ENCODE peak calls at places on chromosomes 11 and 22, in ten cellular contexts. D, R, Z, W, V, X, S, N, I and O are unnamed samples.

GRCh38 chr22:38756631-38757463 is 1.0 kb upstream of the SUN2 start:
- DNase-seq in S (no peak), X (peak; percentile 75), N (no peak), D (no peak), V (no peak), I (peak; percentile 39), R (no peak), W (no peak), Z (no peak), O (no peak)

GRCh38 chr11:134044514-134045284 is 24.2 kb upstream of the JAM3 start:
- DNase-seq in W (no peak), N (no peak), D (no peak), I (no peak), Z (no peak), V (no peak), S (no peak), R (no peak), X (no peak), O (no peak)

GRCh38 chr22:39546889-39547586 is 14.5 kb upstream of the RPS19BP1 start:
- DNase-seq in W (no peak), V (no peak), Z (peak; percentile 31), S (no peak), X (no peak), D (no peak), I (no peak), N (no peak), R (peak; percentile 39), O (peak; percentile 39)

GRCh38 chr11:15453211-15453715 is 338.5 kb downstream of the INSC start:
- DNase-seq in W (no peak), Z (no peak), N (no peak), X (no peak), D (no peak), I (no peak), S (no peak), V (no peak), R (no peak), O (no peak)

GRCh38 chr11:50333861-50334260 is 301.2 kb downstream of the OR4C45 start:
- DNase-seq in D (no peak), Z (no peak), R (no peak), X (no peak), W (no peak), N (no peak), I (no peak), V (no peak), S (no peak), O (peak; percentile 34)

GRCh38 chr11:94734563-94735275 is 33.4 kb upstream of the AMOTL1 start:
- DNase-seq in S (no peak), X (no peak), D (no peak), R (no peak), I (no peak), W (no peak), Z (no peak), V (no peak), N (no peak), O (peak; percentile 53)

GRCh38 chr22:43743131-43743530 is 69.0 kb downstream of the EFCAB6 start:
- DNase-seq in N (no peak), Z (no peak), I (no peak), R (no peak), X (no peak), S (no peak), D (no peak), W (no peak), V (no peak), O (no peak)

GRCh38 chr22:35480627-35481565 is 59.7 kb upstream of the RASD2 start:
- DNase-seq in V (no peak), N (peak; percentile 30), R (no peak), S (no peak), I (no peak), W (no peak), D (no peak), Z (no peak), X (no peak), O (no peak)

GRCh38 chr11:69040581-69041260 is 8.0 kb upstream of the TPCN2 start:
- DNase-seq in S (peak; percentile 39), R (peak; percentile 57), X (no peak), D (peak; percentile 62), N (peak; percentile 69), Z (peak; percentile 89), V (no peak), I (no peak), W (no peak), O (no peak)

GRCh38 chr22:27723150-27723549 is 78.4 kb downstream of the MN1 start:
- DNase-seq in R (no peak), Z (no peak), V (no peak), W (no peak), S (no peak), I (no peak), D (no peak), X (no peak), N (no peak), O (no peak)

GRCh38 chr11:101035872-101036271 is 93.7 kb downstream of the PGR start:
- DNase-seq in S (no peak), W (no peak), V (no peak), N (no peak), I (no peak), X (no peak), R (no peak), D (no peak), Z (no peak), O (no peak)

GRCh38 chr11:73209892-73210291 is 8.2 kb upstream of the P2RY2 start:
- DNase-seq in S (no peak), V (no peak), D (no peak), N (no peak), R (no peak), Z (no peak), I (no peak), X (no peak), W (no peak), O (no peak)

GRCh38 chr11:84906995-84907394 is 720.1 kb downstream of the DLG2 start:
- DNase-seq in I (no peak), N (no peak), R (peak; percentile 77), V (no peak), S (peak; percentile 12), X (no peak), Z (peak; percentile 75), W (no peak), D (peak; percentile 16), O (peak; percentile 85)

GRCh38 chr11:57644748-57645715 is 4.7 kb downstream of the YPEL4 start:
- DNase-seq in V (peak; percentile 67), S (peak; percentile 78), R (peak; percentile 80), D (no peak), X (peak; percentile 91), N (peak; percentile 81), Z (peak; percentile 33), W (peak; percentile 93), I (peak; percentile 88), O (peak; percentile 79)

GRCh38 chr11:131609317-131609716 is 238.9 kb downstream of the NTM start:
- DNase-seq in W (no peak), D (peak; percentile 7), N (no peak), X (no peak), I (no peak), Z (peak; percentile 100), S (peak; percentile 3), R (no peak), V (no peak), O (no peak)

GRCh38 chr11:117595440-117595839 is 201.6 kb downstream of the DSCAML1 start:
- DNase-seq in V (no peak), W (no peak), I (no peak), Z (no peak), D (no peak), X (no peak), N (no peak), S (no peak), R (no peak), O (no peak)
- TF ChIP-seq CTCF in V (no peak), W (no peak), I (no peak), Z (no peak), D (no peak), X (no peak), N (no peak), S (no peak), R (no peak), O (no peak)

DNA sequence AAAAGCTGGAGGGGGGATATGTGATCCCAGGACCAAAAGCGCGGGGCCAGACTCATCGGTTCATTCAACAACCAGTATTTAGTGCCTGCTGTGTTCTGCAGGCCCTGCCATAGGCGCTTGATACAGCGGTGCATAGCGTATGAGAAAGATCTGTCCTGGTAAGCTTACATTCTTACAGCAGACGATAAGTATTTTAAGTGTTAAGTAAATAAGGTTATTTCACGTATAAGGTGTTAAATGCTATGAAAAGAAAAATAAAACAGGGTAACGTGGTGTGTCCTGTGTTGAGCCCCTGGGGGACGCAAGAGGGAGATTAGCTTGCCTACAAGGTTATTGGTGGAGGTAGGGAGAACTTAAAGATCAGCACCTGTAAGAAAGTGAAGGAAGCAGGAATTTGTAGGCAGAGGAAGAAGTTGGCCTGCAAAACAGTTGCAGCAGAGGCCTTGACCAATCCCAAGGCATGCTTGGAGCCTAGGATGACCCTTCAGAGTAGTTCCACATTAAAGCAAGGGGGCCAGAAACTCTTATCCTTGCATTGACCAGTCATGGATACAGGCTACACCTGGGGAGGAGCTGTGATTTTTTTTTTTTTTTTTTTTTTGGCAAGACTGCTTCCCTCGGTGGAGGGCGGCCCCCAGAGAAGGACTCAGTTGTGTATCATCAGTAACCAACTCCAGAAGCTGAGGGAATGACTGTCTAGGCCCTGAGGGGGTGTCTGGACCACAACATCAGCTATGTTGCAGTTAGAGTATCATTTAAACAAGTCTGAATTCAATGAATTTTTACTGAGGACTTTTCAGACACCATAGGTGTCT is 499 bp upstream of the LIPT2 start:
- DNase-seq in W (peak; percentile 43), Z (no peak), S (no peak), I (no peak), N (peak; percentile 2), D (no peak), V (no peak), X (no peak), R (peak; percentile 79), O (peak; percentile 91)
- H3K4me3 ChIP-seq in W (peak overlapping the region; percentile 81), Z (peak overlapping the region; percentile 69), S (peak overlapping the region; percentile 62), I (peak overlapping the region; percentile 85), N (peak overlapping the region; percentile 68), D (peak overlapping the region; percentile 70), V (peak overlapping the region; percentile 84), X (peak overlapping the region; percentile 81), R (peak overlapping the region; percentile 70), O (peak overlapping the region; percentile 61)

GRCh38 chr22:40679964-40680818 is 907 bp downstream of the MCHR1 start:
- DNase-seq in W (no peak), D (no peak), N (peak; percentile 49), S (peak; percentile 46), X (no peak), V (no peak), Z (no peak), R (peak; percentile 20), I (no peak), O (peak; percentile 15)
- TF ChIP-seq CTCF in W (no peak), D (peak; percentile 31), N (peak; percentile 33), S (peak; percentile 17), X (no peak), V (no peak), Z (no peak), R (no peak), I (no peak), O (peak; percentile 18)

DNA sequence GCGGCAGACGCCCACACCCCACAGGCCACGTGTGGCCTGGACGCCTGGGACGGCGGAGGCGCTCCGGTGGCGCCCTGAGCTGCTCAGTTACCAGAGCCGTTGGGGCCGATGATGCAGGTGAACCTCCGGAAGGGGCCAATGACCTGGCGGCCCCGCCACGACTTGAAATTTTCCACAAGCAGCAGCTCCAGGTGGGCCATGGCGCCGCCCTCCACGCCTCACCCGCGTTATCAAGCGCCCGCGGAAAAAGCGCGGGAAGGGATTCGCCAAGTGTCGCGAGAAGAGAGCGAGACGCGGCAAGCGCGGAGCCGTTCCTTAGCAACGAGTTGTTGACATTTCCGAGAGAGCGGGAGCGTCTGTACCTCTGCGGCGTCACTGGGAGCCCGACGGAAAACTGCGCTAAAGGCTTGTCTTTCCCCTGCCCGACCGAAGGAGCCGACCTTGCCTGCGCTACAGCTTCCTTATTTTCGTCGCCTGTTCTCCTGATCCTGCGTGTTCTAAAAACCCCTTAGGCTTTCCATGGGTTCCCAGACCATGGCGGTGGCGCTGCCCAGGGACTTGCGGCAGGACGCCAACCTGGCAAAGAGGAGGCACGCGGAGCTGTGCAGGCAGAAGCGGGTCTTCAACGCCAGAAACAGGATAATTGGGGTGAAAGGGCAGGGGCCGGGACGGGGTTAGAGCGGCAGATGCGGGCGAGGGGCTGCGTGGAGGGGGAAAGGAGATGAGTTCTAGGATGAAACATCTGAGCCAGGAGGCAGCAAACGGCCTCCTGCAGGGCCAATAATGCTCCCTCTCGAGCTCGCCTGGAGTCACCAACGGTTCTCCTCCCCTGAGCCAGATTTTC is at the start of the genes RIBC2 and SMC1B:
- DNase-seq in I (peak; percentile 97), Z (peak; percentile 57), D (no peak), N (peak; percentile 75), W (peak; percentile 40), R (peak; percentile 79), V (no peak), S (peak; percentile 80), X (peak; percentile 81), O (peak; percentile 71)
- H3K4me3 ChIP-seq in I (peak within 1 kb of the TSS; percentile 83), Z (peak within 1 kb of the TSS; percentile 72), D (peak within 1 kb of the TSS; percentile 59), N (peak within 1 kb of the TSS; percentile 78), W (peak within 1 kb of the TSS; percentile 36), R (peak within 1 kb of the TSS; percentile 49), V (peak within 1 kb of the TSS; percentile 29), S (peak within 1 kb of the TSS; percentile 65), X (peak within 1 kb of the TSS; percentile 71), O (peak within 1 kb of the TSS; percentile 45)